ENCODE peak calls at places on chromosome 2, in seven cellular contexts. I is frontal cortex; S is NCI-H1105; D is activated CD4-positive, alpha-beta T cell treated with anti-CD3 and anti-CD28 coated beads for 36 hours; G is fibroblast of pulmonary artery; Z is HEK293T; P is erythroblast. U is an unnamed sample.

GRCh38 chr2:21501344-21502027 is 377.7 kb downstream of the TDRD15 start:
- DNase-seq in S (no peak), Z (no peak), I (no peak), G (no peak), P (no peak), D (no peak), U (no peak)

GRCh38 chr2:160278889-160279196 is 78.8 kb upstream of the ITGB6 start:
- DNase-seq in Z (no peak), S (no peak), P (no peak), D (no peak), G (peak; percentile 78), I (no peak), U (peak; percentile 45)

GRCh38 chr2:232435375-232435648 is 20.6 kb upstream of the ALPI start:
- DNase-seq in D (no peak), P (no peak), I (no peak), S (no peak), Z (no peak), G (no peak), U (no peak)

GRCh38 chr2:151417650-151418049 is 7.9 kb downstream of the RIF1 start:
- DNase-seq in I (no peak), P (no peak), D (no peak), S (no peak), G (no peak), Z (no peak), U (no peak)

GRCh38 chr2:239167011-239167673 is 233.7 kb downstream of the HDAC4 start:
- DNase-seq in Z (no peak), P (no peak), D (peak; percentile 2), G (no peak), S (no peak), I (no peak), U (no peak)

GRCh38 chr2:184472481-184472880 is 125.8 kb upstream of the ZNF804A start:
- DNase-seq in G (no peak), P (no peak), S (no peak), D (no peak), Z (no peak), I (no peak), U (no peak)

GRCh38 chr2:85308951-85309555 is 18.7 kb downstream of the TGOLN2 start:
- DNase-seq in Z (no peak), I (no peak), P (no peak), D (peak; percentile 28), S (peak; percentile 65), G (peak; percentile 44), U (peak; percentile 70)

GRCh38 chr2:110881908-110882307 is 149.5 kb downstream of the ACOXL start:
- DNase-seq in I (no peak), P (no peak), S (no peak), Z (no peak), D (peak; percentile 39), G (no peak), U (no peak)

GRCh38 chr2:194271283-194271961 is 1385.6 kb upstream of the SLC39A10 start:
- DNase-seq in D (no peak), P (no peak), G (no peak), S (no peak), I (no peak), Z (no peak), U (no peak)

GRCh38 chr2:67416136-67416535 is 19.0 kb downstream of the ETAA1 start:
- DNase-seq in I (no peak), G (peak; percentile 20), Z (no peak), D (no peak), P (no peak), S (no peak), U (no peak)

GRCh38 chr2:70947556-70948184 is 12.0 kb downstream of the ATP6V1B1 start:
- DNase-seq in G (peak; percentile 52), S (no peak), Z (no peak), P (peak; percentile 11), D (peak; percentile 21), I (no peak), U (peak; percentile 21)

GRCh38 chr2:235445116-235445515 is 48.7 kb upstream of the AGAP1 start:
- DNase-seq in D (no peak), S (no peak), G (no peak), I (no peak), P (no peak), Z (no peak), U (no peak)

GRCh38 chr2:68279691-68280090 is 27.4 kb upstream of the PPP3R1 start:
- DNase-seq in I (no peak), S (no peak), Z (no peak), P (no peak), D (no peak), G (no peak), U (no peak)

GRCh38 chr2:104867351-104868080 is 13.6 kb downstream of the POU3F3 start:
- DNase-seq in I (peak; percentile 59), G (no peak), Z (no peak), P (no peak), D (no peak), S (no peak), U (no peak)

GRCh38 chr2:213316001-213316735 is 31.9 kb downstream of the SPAG16 start:
- DNase-seq in P (no peak), I (no peak), G (peak; percentile 31), Z (no peak), D (no peak), S (no peak), U (no peak)

GRCh38 chr2:151823651-151824050 is 4.6 kb downstream of the ARL5A start:
- DNase-seq in I (no peak), Z (no peak), D (no peak), S (no peak), G (peak; percentile 2), P (no peak), U (no peak)

GRCh38 chr2:40358783-40359182 is 93.1 kb downstream of the SLC8A1 start:
- DNase-seq in G (no peak), P (no peak), Z (no peak), S (no peak), D (no peak), I (no peak), U (no peak)

GRCh38 chr2:127627740-127628571 is 18.0 kb upstream of the GPR17 start:
- DNase-seq in Z (no peak), I (no peak), D (no peak), G (no peak), P (no peak), S (no peak), U (no peak)

GRCh38 chr2:7452110-7452851 is 535.1 kb downstream of the RNF144A start:
- DNase-seq in S (no peak), Z (no peak), P (no peak), I (no peak), D (no peak), G (no peak), U (no peak)

GRCh38 chr2:98709530-98709929 is 21.4 kb downstream of the MGAT4A start:
- DNase-seq in P (no peak), Z (no peak), G (peak; percentile 20), D (no peak), S (no peak), I (no peak), U (no peak)

GRCh38 chr2:67221266-67221665 is 175.9 kb upstream of the ETAA1 start:
- DNase-seq in D (no peak), I (no peak), P (no peak), G (peak; percentile 7), S (no peak), Z (no peak), U (no peak)